ENCODE peak calls at places on chromosome 20, in nine cellular contexts. One of them, this sample, is unnamed.

GRCh38 chr20:276620-277495 is 13.7 kb downstream of the C20orf96 start:
- DNase-seq in sigmoid colon: no peak
- DNase-seq in GM12878: no peak
- DNase-seq in SK-N-SH: no peak
- DNase-seq in K562: no peak
- DNase-seq in esophagus muscularis mucosa: no peak
- DNase-seq in stomach: no peak
- DNase-seq in HepG2: no peak
- DNase-seq in H1: no peak
- DNase-seq in this sample: no peak

GRCh38 chr20:20174089-20174835 is 121.9 kb downstream of the CFAP61 start:
- DNase-seq in K562: no peak
- DNase-seq in stomach: no peak
- DNase-seq in H1: no peak
- DNase-seq in HepG2: no peak
- DNase-seq in GM12878: no peak
- DNase-seq in esophagus muscularis mucosa: no peak
- DNase-seq in SK-N-SH: no peak
- DNase-seq in sigmoid colon: no peak
- DNase-seq in this sample: no peak

GRCh38 chr20:62516345-62516744 is 40.5 kb upstream of the GATA5 start:
- DNase-seq in sigmoid colon: no peak
- DNase-seq in GM12878: no peak
- DNase-seq in HepG2: peak; percentile 57
- DNase-seq in esophagus muscularis mucosa: no peak
- DNase-seq in H1: no peak
- DNase-seq in SK-N-SH: no peak
- DNase-seq in stomach: peak; percentile 55
- DNase-seq in K562: peak; percentile 72
- DNase-seq in this sample: no peak

GRCh38 chr20:18747090-18747489 is 66.5 kb upstream of the SCP2D1 start:
- DNase-seq in esophagus muscularis mucosa: no peak
- DNase-seq in sigmoid colon: no peak
- DNase-seq in K562: no peak
- DNase-seq in H1: no peak
- DNase-seq in HepG2: no peak
- DNase-seq in GM12878: no peak
- DNase-seq in SK-N-SH: no peak
- DNase-seq in stomach: no peak
- DNase-seq in this sample: no peak

GRCh38 chr20:13745784-13746183 is 38.9 kb downstream of the ESF1 start:
- DNase-seq in GM12878: no peak
- DNase-seq in K562: no peak
- DNase-seq in H1: no peak
- DNase-seq in stomach: no peak
- DNase-seq in HepG2: no peak
- DNase-seq in esophagus muscularis mucosa: no peak
- DNase-seq in SK-N-SH: no peak
- DNase-seq in sigmoid colon: no peak
- DNase-seq in this sample: no peak

GRCh38 chr20:38806855-38807655 is 1.6 kb downstream of the PPP1R16B start:
- DNase-seq in GM12878: no peak
- DNase-seq in esophagus muscularis mucosa: no peak
- DNase-seq in K562: no peak
- DNase-seq in sigmoid colon: no peak
- DNase-seq in HepG2: no peak
- DNase-seq in H1: no peak
- DNase-seq in stomach: no peak
- DNase-seq in SK-N-SH: peak; percentile 43
- DNase-seq in this sample: peak; percentile 36

GRCh38 chr20:6613280-6613861 is 154.1 kb upstream of the BMP2 start:
- DNase-seq in sigmoid colon: no peak
- DNase-seq in H1: no peak
- DNase-seq in SK-N-SH: no peak
- DNase-seq in HepG2: no peak
- DNase-seq in stomach: no peak
- DNase-seq in esophagus muscularis mucosa: no peak
- DNase-seq in GM12878: no peak
- DNase-seq in K562: no peak
- DNase-seq in this sample: no peak

GRCh38 chr20:61674051-61674450 is 391.6 kb downstream of the TAF4 start:
- DNase-seq in stomach: no peak
- DNase-seq in K562: no peak
- DNase-seq in H1: no peak
- DNase-seq in sigmoid colon: no peak
- DNase-seq in esophagus muscularis mucosa: no peak
- DNase-seq in SK-N-SH: no peak
- DNase-seq in GM12878: no peak
- DNase-seq in HepG2: no peak
- DNase-seq in this sample: no peak

GRCh38 chr20:49656304-49656703 is 57.4 kb downstream of the B4GALT5 start:
- DNase-seq in esophagus muscularis mucosa: no peak
- DNase-seq in GM12878: no peak
- DNase-seq in K562: no peak
- DNase-seq in HepG2: no peak
- DNase-seq in H1: no peak
- DNase-seq in SK-N-SH: no peak
- DNase-seq in stomach: no peak
- DNase-seq in sigmoid colon: no peak
- DNase-seq in this sample: no peak

GRCh38 chr20:46990017-46990810 is 95.6 kb downstream of the EYA2 start:
- DNase-seq in stomach: no peak
- DNase-seq in sigmoid colon: no peak
- DNase-seq in H1: no peak
- DNase-seq in SK-N-SH: no peak
- DNase-seq in K562: peak; percentile 78
- DNase-seq in GM12878: no peak
- DNase-seq in esophagus muscularis mucosa: no peak
- DNase-seq in HepG2: no peak
- DNase-seq in this sample: peak; percentile 14

GRCh38 chr20:2101057-2101934 is at the start of gene STK35:
- DNase-seq in SK-N-SH: peak; percentile 87
- DNase-seq in H1: no peak
- DNase-seq in GM12878: peak; percentile 13
- DNase-seq in stomach: no peak
- DNase-seq in K562: peak; percentile 74
- DNase-seq in HepG2: no peak
- DNase-seq in sigmoid colon: peak; percentile 92
- DNase-seq in esophagus muscularis mucosa: no peak
- DNase-seq in this sample: peak; percentile 85

GRCh38 chr20:1813101-1813529 is 82.1 kb upstream of the SIRPA start:
- DNase-seq in stomach: peak; percentile 60
- DNase-seq in HepG2: peak; percentile 78
- DNase-seq in SK-N-SH: no peak
- DNase-seq in H1: no peak
- DNase-seq in esophagus muscularis mucosa: peak; percentile 92
- DNase-seq in GM12878: no peak
- DNase-seq in sigmoid colon: peak; percentile 79
- DNase-seq in K562: no peak
- DNase-seq in this sample: peak; percentile 35

GRCh38 chr20:59004493-59004762 is 2.6 kb downstream of the CTSZ start:
- DNase-seq in H1: no peak
- DNase-seq in K562: no peak
- DNase-seq in sigmoid colon: peak; percentile 80
- DNase-seq in HepG2: no peak
- DNase-seq in esophagus muscularis mucosa: no peak
- DNase-seq in stomach: peak; percentile 61
- DNase-seq in SK-N-SH: no peak
- DNase-seq in GM12878: no peak
- DNase-seq in this sample: peak; percentile 80

GRCh38 chr20:31239139-31239538 is 18.3 kb upstream of the DEFB115 start:
- DNase-seq in K562: no peak
- DNase-seq in sigmoid colon: no peak
- DNase-seq in stomach: no peak
- DNase-seq in HepG2: no peak
- DNase-seq in SK-N-SH: no peak
- DNase-seq in GM12878: no peak
- DNase-seq in esophagus muscularis mucosa: no peak
- DNase-seq in H1: no peak
- DNase-seq in this sample: no peak
- H3K27ac ChIP-seq in K562: no peak overlapping the region
- H3K27ac ChIP-seq in sigmoid colon: no peak overlapping the region
- H3K27ac ChIP-seq in stomach: no peak overlapping the region
- H3K27ac ChIP-seq in HepG2: no peak overlapping the region
- H3K27ac ChIP-seq in SK-N-SH: no peak overlapping the region
- H3K27ac ChIP-seq in GM12878: no peak overlapping the region
- H3K27ac ChIP-seq in esophagus muscularis mucosa: no peak overlapping the region
- H3K27ac ChIP-seq in H1: no peak overlapping the region
- H3K27ac ChIP-seq in this sample: no peak overlapping the region

GRCh38 chr20:17611540-17612286 is 41.8 kb downstream of the DSTN start:
- DNase-seq in H1: no peak
- DNase-seq in GM12878: no peak
- DNase-seq in SK-N-SH: peak; percentile 43
- DNase-seq in stomach: peak; percentile 72
- DNase-seq in esophagus muscularis mucosa: peak; percentile 92
- DNase-seq in K562: no peak
- DNase-seq in HepG2: peak; percentile 65
- DNase-seq in sigmoid colon: peak; percentile 77
- DNase-seq in this sample: peak; percentile 53
- TF ChIP-seq POLR2AphosphoS5 in H1: peak; percentile 60
- TF ChIP-seq POLR2AphosphoS5 in GM12878: no peak
- TF ChIP-seq POLR2AphosphoS5 in SK-N-SH: no peak
- TF ChIP-seq POLR2AphosphoS5 in stomach: no peak
- TF ChIP-seq POLR2AphosphoS5 in esophagus muscularis mucosa: no peak
- TF ChIP-seq POLR2AphosphoS5 in K562: no peak
- TF ChIP-seq POLR2AphosphoS5 in HepG2: no peak
- TF ChIP-seq POLR2AphosphoS5 in sigmoid colon: peak; percentile 21
- TF ChIP-seq POLR2AphosphoS5 in this sample: no peak

GRCh38 chr20:32975698-32976674 is 28.2 kb downstream of the SUN5 start:
- DNase-seq in sigmoid colon: no peak
- DNase-seq in GM12878: no peak
- DNase-seq in K562: no peak
- DNase-seq in esophagus muscularis mucosa: no peak
- DNase-seq in HepG2: peak; percentile 89
- DNase-seq in SK-N-SH: no peak
- DNase-seq in H1: no peak
- DNase-seq in stomach: no peak
- DNase-seq in this sample: no peak
- TF ChIP-seq EP300 in sigmoid colon: no peak
- TF ChIP-seq EP300 in GM12878: no peak
- TF ChIP-seq EP300 in K562: no peak
- TF ChIP-seq EP300 in esophagus muscularis mucosa: no peak
- TF ChIP-seq EP300 in HepG2: peak; percentile 27
- TF ChIP-seq EP300 in SK-N-SH: no peak
- TF ChIP-seq EP300 in H1: no peak
- TF ChIP-seq EP300 in stomach: no peak
- TF ChIP-seq EP300 in this sample: no peak

GRCh38 chr20:41049451-41049850 is 20.8 kb downstream of the TOP1 start:
- DNase-seq in GM12878: no peak
- DNase-seq in esophagus muscularis mucosa: no peak
- DNase-seq in SK-N-SH: no peak
- DNase-seq in K562: no peak
- DNase-seq in H1: no peak
- DNase-seq in stomach: no peak
- DNase-seq in HepG2: no peak
- DNase-seq in sigmoid colon: no peak
- DNase-seq in this sample: no peak
- H3K27ac ChIP-seq in GM12878: peak overlapping the region; percentile 76
- H3K27ac ChIP-seq in esophagus muscularis mucosa: no peak overlapping the region
- H3K27ac ChIP-seq in SK-N-SH: peak overlapping the region; percentile 61
- H3K27ac ChIP-seq in K562: peak overlapping the region; percentile 82
- H3K27ac ChIP-seq in H1: no peak overlapping the region
- H3K27ac ChIP-seq in stomach: no peak overlapping the region
- H3K27ac ChIP-seq in HepG2: no peak overlapping the region
- H3K27ac ChIP-seq in sigmoid colon: peak overlapping the region; percentile 72
- H3K27ac ChIP-seq in this sample: peak overlapping the region; percentile 76

GRCh38 chr20:45611054-45611453 is 18.5 kb upstream of the WFDC10A start:
- DNase-seq in K562: peak; percentile 41
- DNase-seq in GM12878: no peak
- DNase-seq in stomach: no peak
- DNase-seq in HepG2: no peak
- DNase-seq in sigmoid colon: no peak
- DNase-seq in SK-N-SH: no peak
- DNase-seq in esophagus muscularis mucosa: peak; percentile 74
- DNase-seq in H1: no peak
- DNase-seq in this sample: no peak
- TF ChIP-seq POLR2AphosphoS5 in K562: no peak
- TF ChIP-seq POLR2AphosphoS5 in GM12878: no peak
- TF ChIP-seq POLR2AphosphoS5 in stomach: no peak
- TF ChIP-seq POLR2AphosphoS5 in HepG2: no peak
- TF ChIP-seq POLR2AphosphoS5 in sigmoid colon: no peak
- TF ChIP-seq POLR2AphosphoS5 in SK-N-SH: no peak
- TF ChIP-seq POLR2AphosphoS5 in esophagus muscularis mucosa: no peak
- TF ChIP-seq POLR2AphosphoS5 in H1: no peak
- TF ChIP-seq POLR2AphosphoS5 in this sample: no peak

DNA sequence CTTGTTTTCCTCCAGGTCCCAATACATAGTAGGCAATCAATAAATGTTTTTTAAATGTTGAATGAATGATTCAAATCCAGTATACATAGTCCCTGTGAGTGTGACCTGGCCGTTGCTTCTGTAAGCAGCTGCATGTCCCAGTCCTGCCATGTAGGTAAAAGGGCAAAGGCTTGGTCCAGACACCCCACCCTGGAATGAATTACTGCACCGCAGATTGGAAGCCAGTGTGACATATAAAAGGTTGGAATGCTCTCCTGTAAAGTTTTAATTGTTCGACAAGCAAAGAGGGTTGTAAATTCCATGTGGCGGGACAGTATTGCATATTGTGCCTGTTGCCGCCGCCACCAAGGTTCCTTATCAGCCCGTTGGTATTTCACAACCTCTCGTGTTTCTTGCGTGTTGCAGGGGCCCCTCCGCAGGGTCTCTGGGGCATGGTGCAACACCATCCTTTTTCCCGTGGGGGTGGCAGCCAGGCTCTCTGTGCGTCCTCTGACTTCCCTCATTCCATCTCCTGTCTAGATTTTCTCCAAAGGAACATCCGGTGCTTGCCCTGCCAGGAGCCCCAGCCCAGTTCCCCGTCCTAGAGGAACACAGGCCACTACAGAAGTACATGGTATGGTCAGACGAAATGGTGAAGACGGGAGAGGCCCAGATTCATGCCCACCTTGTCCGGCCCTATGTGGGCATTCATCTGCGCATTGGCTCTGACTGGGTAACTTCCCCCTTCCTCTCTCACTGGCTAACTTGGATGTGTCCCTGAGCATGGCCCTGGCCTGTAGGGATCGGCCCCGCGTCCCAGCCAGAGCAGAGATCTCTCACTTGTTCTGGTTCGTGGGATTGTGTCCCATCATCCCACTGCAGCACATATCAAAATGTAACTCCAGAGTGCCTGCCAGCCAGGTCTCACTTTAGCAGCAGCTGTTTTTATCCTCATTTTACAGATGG is 20.3 kb downstream of the POFUT1 start:
- DNase-seq in K562: no peak
- DNase-seq in stomach: peak; percentile 69
- DNase-seq in sigmoid colon: no peak
- DNase-seq in H1: no peak
- DNase-seq in esophagus muscularis mucosa: no peak
- DNase-seq in HepG2: no peak
- DNase-seq in SK-N-SH: no peak
- DNase-seq in GM12878: no peak
- DNase-seq in this sample: peak; percentile 88
- TF ChIP-seq EP300 in K562: no peak
- TF ChIP-seq EP300 in stomach: no peak
- TF ChIP-seq EP300 in sigmoid colon: no peak
- TF ChIP-seq EP300 in H1: no peak
- TF ChIP-seq EP300 in esophagus muscularis mucosa: no peak
- TF ChIP-seq EP300 in HepG2: no peak
- TF ChIP-seq EP300 in SK-N-SH: no peak
- TF ChIP-seq EP300 in GM12878: no peak
- TF ChIP-seq EP300 in this sample: peak; percentile 70